ENCODE peak calls at places on chromosomes 7 and 10, in nine cellular contexts. L is CD8-positive, alpha-beta T cell; B is WERI-Rb-1; F is left ventricle myocardium inferior; A is brain microvascular endothelial cell; E is epithelial cell of esophagus; W is gastrocnemius medialis; V is cardiac fibroblast; S is colonic mucosa. P is an unnamed sample.

GRCh38 chr7:1569016-1569415 is 816 bp downstream of the PSMG3 start:
- DNase-seq in L (peak), B (no peak), F (no peak), A (peak), E (peak), W (no peak), V (peak), S (peak), P (peak)

GRCh38 chr10:115063702-115064479 is 29.3 kb upstream of the ATRNL1 start:
- DNase-seq in L (no peak), B (no peak), F (no peak), A (no peak), E (no peak), W (no peak), V (no peak), S (no peak), P (peak)

GRCh38 chr7:104795086-104795485 is 218.9 kb upstream of the KMT2E start:
- DNase-seq in L (no peak), B (no peak), F (no peak), A (no peak), E (no peak), W (no peak), V (no peak), S (no peak), P (no peak)

GRCh38 chr7:106074257-106074656 is 37.9 kb downstream of the SYPL1 start:
- DNase-seq in L (no peak), B (no peak), F (no peak), A (no peak), E (no peak), W (no peak), V (no peak), S (no peak), P (no peak)

GRCh38 chr7:100119701-100120517 is 475 bp downstream of the CNPY4 start:
- DNase-seq in L (peak), B (peak), F (peak), A (peak), E (peak), W (peak), V (peak), S (peak), P (peak)

GRCh38 chr7:123782071-123782798 is 33.4 kb upstream of the WASL start:
- DNase-seq in L (no peak), B (no peak), F (no peak), A (peak), E (no peak), W (no peak), V (peak), S (peak), P (no peak)

GRCh38 chr10:79602953-79603352 is 7.8 kb upstream of the SFTPA1 start:
- DNase-seq in L (no peak), B (no peak), F (no peak), A (no peak), E (no peak), W (no peak), V (no peak), S (no peak), P (no peak)

GRCh38 chr7:66047426-66047825 is 28.2 kb upstream of the ASL start:
- DNase-seq in L (no peak), B (no peak), F (no peak), A (peak), E (peak), W (no peak), V (peak), S (no peak), P (peak)

GRCh38 chr10:90834326-90834725 is 23.5 kb downstream of the HTR7 start:
- DNase-seq in L (no peak), B (no peak), F (no peak), A (peak), E (peak), W (no peak), V (no peak), S (no peak), P (no peak)

GRCh38 chr7:44152971-44153947 is 12.1 kb upstream of the MYL7 start:
- DNase-seq in L (no peak), B (no peak), F (no peak), A (no peak), E (no peak), W (no peak), V (no peak), S (no peak), P (no peak)

GRCh38 chr10:34358729-34359128 is 456.4 kb downstream of the PARD3 start:
- DNase-seq in L (no peak), B (no peak), F (no peak), A (no peak), E (no peak), W (no peak), V (no peak), S (no peak), P (no peak)

GRCh38 chr7:69443136-69443535 is 155.1 kb upstream of the AUTS2 start:
- DNase-seq in L (no peak), B (no peak), F (no peak), A (no peak), E (no peak), W (no peak), V (no peak), S (no peak), P (no peak)

GRCh38 chr10:62732841-62733653 is 71.5 kb upstream of the ADO start:
- DNase-seq in L (peak), B (no peak), F (no peak), A (peak), E (peak), W (no peak), V (peak), S (no peak), P (peak)

GRCh38 chr10:7819126-7819470 is 793 bp downstream of the TAF3 start:
- DNase-seq in L (peak), B (peak), F (peak), A (peak), E (peak), W (no peak), V (peak), S (peak), P (peak)

GRCh38 chr7:87225696-87226095 is 6.2 kb upstream of the TMEM243 start:
- DNase-seq in L (no peak), B (no peak), F (no peak), A (peak), E (peak), W (no peak), V (no peak), S (no peak), P (peak)

GRCh38 chr10:68118657-68119056 is 9.4 kb downstream of the MYPN start:
- DNase-seq in L (no peak), B (no peak), F (no peak), A (no peak), E (no peak), W (no peak), V (no peak), S (no peak), P (no peak)

GRCh38 chr10:87656431-87657072 is 3.1 kb upstream of the PAPSS2 start:
- DNase-seq in L (no peak), B (no peak), F (no peak), A (no peak), E (peak), W (no peak), V (peak), S (no peak), P (peak)

GRCh38 chr10:13453896-13454295 is 74.9 kb downstream of the BEND7 start:
- DNase-seq in L (no peak), B (no peak), F (no peak), A (no peak), E (no peak), W (no peak), V (no peak), S (no peak), P (no peak)

GRCh38 chr7:153393666-153394065 is 634.1 kb downstream of the ACTR3B start:
- DNase-seq in L (no peak), B (no peak), F (no peak), A (no peak), E (no peak), W (no peak), V (no peak), S (no peak), P (no peak)

GRCh38 chr10:427746-428519 is 261.5 kb downstream of the DIP2C start:
- DNase-seq in L (no peak), B (no peak), F (no peak), A (no peak), E (peak), W (no peak), V (no peak), S (no peak), P (no peak)

GRCh38 chr10:20890491-20891337 is 6.4 kb downstream of the NEBL start:
- DNase-seq in L (no peak), B (peak), F (no peak), A (peak), E (peak), W (no peak), V (peak), S (no peak), P (peak)
- H3K4me3 ChIP-seq in L (no peak), B (no peak), F (peak), A (no peak), E (no peak), W (no peak), V (no peak), S (no peak), P (no peak)

GRCh38 chr7:132656846-132657776 is 80.8 kb upstream of the PLXNA4 start:
- DNase-seq in L (no peak), B (peak), F (no peak), A (no peak), E (peak), W (no peak), V (peak), S (no peak), P (peak)
- TF ChIP-seq CTCF in L (peak), B (peak), F (peak), A (peak), E (peak), W (no peak), V (peak), S (no peak), P (peak)

GRCh38 chr10:45592926-45593325 is 79.6 kb downstream of the ZFAND4 start:
- DNase-seq in L (no peak), B (no peak), F (no peak), A (no peak), E (no peak), W (no peak), V (no peak), S (no peak), P (no peak)
- H3K4me3 ChIP-seq in L (no peak), B (no peak), F (peak), A (no peak), E (no peak), W (no peak), V (no peak), S (peak), P (no peak)

GRCh38 chr10:132199268-132199853 is 12.6 kb downstream of the DPYSL4 start:
- DNase-seq in L (no peak), B (no peak), F (no peak), A (no peak), E (no peak), W (no peak), V (no peak), S (no peak), P (no peak)

GRCh38 chr10:132199854-132200311 is 13.1 kb downstream of the DPYSL4 start:
- DNase-seq in L (no peak), B (no peak), F (no peak), A (no peak), E (no peak), W (no peak), V (no peak), S (no peak), P (no peak)

GRCh38 chr10:132202070-132202970 is 15.6 kb downstream of the DPYSL4 start:
- DNase-seq in L (no peak), B (no peak), F (no peak), A (no peak), E (no peak), W (no peak), V (no peak), S (no peak), P (no peak)

GRCh38 chr10:132201111-132201989 is 14.6 kb downstream of the DPYSL4 start:
- DNase-seq in L (no peak), B (no peak), F (no peak), A (no peak), E (no peak), W (no peak), V (no peak), S (no peak), P (no peak)

DNA sequence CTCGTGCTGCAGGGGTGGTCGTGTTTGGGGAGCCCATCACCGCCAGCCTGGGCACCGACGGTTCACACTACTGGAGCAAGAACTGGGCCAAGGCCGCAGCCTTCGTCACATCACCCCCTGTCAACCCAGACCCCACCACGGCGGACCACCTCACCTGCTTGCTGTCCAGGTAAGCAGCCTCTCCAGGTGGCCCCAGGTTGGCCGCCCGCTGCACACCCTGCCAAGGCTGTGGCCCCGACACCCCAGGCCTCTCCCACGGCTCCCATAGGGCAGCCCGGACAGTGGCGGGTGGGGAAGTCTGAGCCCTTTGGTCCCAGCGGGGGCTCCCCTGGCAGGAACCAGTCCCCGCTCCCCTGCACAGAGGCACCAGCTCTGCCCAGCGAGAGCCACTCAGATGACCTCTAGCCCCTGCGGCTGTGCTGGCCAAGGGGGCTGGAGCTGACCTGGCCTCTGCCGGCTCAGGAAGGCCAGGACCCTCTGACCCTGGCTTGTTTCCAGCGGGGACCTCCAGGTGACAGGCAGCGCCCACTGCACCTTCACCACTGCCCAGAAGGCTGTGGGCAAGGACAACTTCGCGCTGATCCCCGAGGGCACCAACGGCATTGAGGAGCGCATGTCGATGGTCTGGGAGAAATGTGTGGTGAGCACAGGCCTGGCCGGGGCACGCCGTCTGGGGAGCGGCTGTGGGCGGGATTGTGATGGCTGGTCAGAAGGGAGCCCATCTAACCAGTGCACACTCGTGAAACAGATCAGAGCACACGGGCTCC is 13.8 kb downstream of the DPYSL4 start:
- DNase-seq in L (no peak), B (no peak), F (no peak), A (no peak), E (no peak), W (no peak), V (no peak), S (no peak), P (no peak)
- TF ChIP-seq CTCF in L (no peak), B (no peak), F (no peak), A (no peak), E (no peak), W (no peak), V (no peak), S (no peak), P (no peak)

GRCh38 chr7:134893920-134894319 is 92.4 kb upstream of the AGBL3 start:
- DNase-seq in L (no peak), B (no peak), F (no peak), A (no peak), E (no peak), W (no peak), V (no peak), S (no peak), P (no peak)
- H3K4me3 ChIP-seq in L (no peak), B (no peak), F (peak), A (no peak), E (no peak), W (no peak), V (no peak), S (no peak), P (peak)

DNA sequence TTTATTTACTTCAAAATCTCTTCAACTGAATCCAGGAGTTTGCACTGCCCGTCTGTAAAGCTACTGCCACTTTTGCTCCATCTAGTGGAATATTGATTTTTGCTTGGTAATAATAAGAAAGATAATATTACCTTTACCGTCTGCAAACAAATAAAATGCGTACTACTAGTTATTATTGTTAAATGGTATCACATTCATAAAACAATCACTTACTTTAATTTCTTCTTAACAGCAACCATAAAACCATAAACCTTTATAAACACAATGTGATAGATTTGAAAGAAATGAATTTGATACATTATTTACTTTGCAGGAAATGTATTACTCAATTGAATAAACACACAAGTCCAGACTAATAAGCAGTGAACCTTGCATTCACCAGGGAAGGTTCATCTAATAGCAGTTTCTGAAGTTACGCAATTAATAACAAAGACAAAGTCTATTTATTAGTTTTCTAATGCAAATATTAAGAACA is 6.4 kb downstream of the AGMO start:
- DNase-seq in L (no peak), B (no peak), F (no peak), A (peak), E (peak), W (no peak), V (peak), S (no peak), P (peak)
- TF ChIP-seq CTCF in L (no peak), B (no peak), F (peak), A (peak), E (peak), W (no peak), V (peak), S (no peak), P (peak)

GRCh38 chr7:151447901-151448260 is 7.9 kb upstream of the CRYGN start:
- DNase-seq in L (no peak), B (no peak), F (no peak), A (no peak), E (no peak), W (no peak), V (no peak), S (no peak), P (no peak)
- H3K4me3 ChIP-seq in L (peak), B (no peak), F (peak), A (peak), E (peak), W (peak), V (peak), S (peak), P (peak)

GRCh38 chr7:108003591-108003935 is 602 bp upstream of the LAMB1 start:
- DNase-seq in L (no peak), B (no peak), F (no peak), A (no peak), E (no peak), W (no peak), V (no peak), S (no peak), P (no peak)

GRCh38 chr7:108002726-108003590 is at the start of gene LAMB1:
- DNase-seq in L (no peak), B (peak), F (peak), A (peak), E (peak), W (no peak), V (peak), S (peak), P (peak)

GRCh38 chr7:108007280-108007679 is 4.3 kb upstream of the LAMB1 start:
- DNase-seq in L (no peak), B (no peak), F (no peak), A (no peak), E (no peak), W (no peak), V (peak), S (no peak), P (no peak)

GRCh38 chr7:108001759-108002725 is 919 bp downstream of the LAMB1 start:
- DNase-seq in L (no peak), B (peak), F (peak), A (no peak), E (no peak), W (no peak), V (peak), S (no peak), P (peak)

DNA sequence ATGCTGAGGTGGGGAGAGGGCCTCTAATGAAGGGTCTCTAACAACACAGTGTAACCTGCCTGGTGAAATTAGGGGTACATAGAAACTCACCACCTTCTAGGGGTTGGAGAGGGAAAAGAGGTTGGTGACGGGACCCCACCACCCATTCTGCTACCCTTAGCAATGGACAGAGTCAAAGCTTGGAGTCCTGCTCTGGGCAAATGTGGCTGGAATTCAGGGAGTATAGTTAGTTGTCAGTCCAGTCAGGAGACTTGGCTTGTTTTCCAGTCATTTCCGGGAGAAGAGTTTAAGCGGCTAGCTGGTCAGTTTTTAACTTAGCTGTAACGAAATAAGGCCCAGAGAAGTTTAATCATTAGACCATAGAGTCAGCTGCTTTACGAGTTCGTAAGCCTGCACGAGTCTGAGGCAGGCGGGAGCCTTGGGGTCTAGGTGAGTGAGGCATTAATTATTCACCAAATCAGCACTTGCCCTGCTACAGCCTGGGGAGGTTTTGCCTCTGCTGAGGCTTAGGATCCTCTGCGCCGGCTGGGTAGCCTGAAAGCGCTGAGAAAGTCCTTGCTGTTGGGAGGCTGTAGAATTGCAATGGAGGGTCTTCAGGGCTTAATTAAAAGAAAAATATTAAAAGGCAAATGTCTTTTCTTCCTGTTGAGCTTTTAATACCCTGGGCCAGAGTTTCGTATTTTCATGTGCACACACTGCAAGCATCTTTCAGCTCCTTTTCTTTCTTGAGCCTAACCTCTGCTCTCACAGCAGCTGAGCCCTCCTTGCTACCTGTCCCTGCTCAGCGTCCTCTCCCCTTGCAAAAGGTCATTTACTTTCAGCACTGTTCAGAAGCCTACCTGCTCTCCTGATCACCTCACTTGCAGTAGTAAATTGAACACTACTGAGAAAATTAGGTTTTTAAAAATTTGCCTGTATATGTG is 1.5 kb upstream of the LAMB1 start:
- DNase-seq in L (no peak), B (no peak), F (no peak), A (peak), E (peak), W (no peak), V (peak), S (peak), P (peak)
- TF ChIP-seq CTCF in L (no peak), B (no peak), F (no peak), A (no peak), E (no peak), W (no peak), V (no peak), S (no peak), P (no peak)

GRCh38 chr10:70887804-70888800 is at the start of gene PCBD1:
- DNase-seq in L (peak), B (peak), F (peak), A (peak), E (peak), W (peak), V (peak), S (peak), P (peak)

GRCh38 chr10:70891636-70892035 is 3.3 kb upstream of the PCBD1 start:
- DNase-seq in L (no peak), B (no peak), F (no peak), A (no peak), E (no peak), W (no peak), V (no peak), S (no peak), P (no peak)

GRCh38 chr10:70886921-70887665 is 1.3 kb downstream of the PCBD1 start:
- DNase-seq in L (peak), B (no peak), F (no peak), A (no peak), E (no peak), W (no peak), V (no peak), S (no peak), P (no peak)

GRCh38 chr10:70890917-70891431 is 2.6 kb upstream of the PCBD1 start:
- DNase-seq in L (no peak), B (peak), F (peak), A (no peak), E (no peak), W (peak), V (peak), S (peak), P (peak)

GRCh38 chr10:70889291-70889690 is 926 bp upstream of the PCBD1 start:
- DNase-seq in L (no peak), B (no peak), F (no peak), A (no peak), E (no peak), W (no peak), V (no peak), S (no peak), P (no peak)
- H3K4me3 ChIP-seq in L (no peak), B (no peak), F (no peak), A (no peak), E (no peak), W (no peak), V (no peak), S (no peak), P (no peak)

P was measured in fibroblast of mammary gland.